ENCODE peak calls at places on chromosomes 11 and 22, in ten cellular contexts. One of them, this sample, is unnamed.

GRCh38 chr11:108693852-108694251 is 29.0 kb downstream of the DDX10 start:
- DNase-seq in A673: no peak
- DNase-seq in astrocyte: peak; percentile 75
- DNase-seq in B cell: no peak
- DNase-seq in posterior cingulate gyrus: no peak
- DNase-seq in mammary epithelial cell: peak; percentile 64
- DNase-seq in activated CD4-positive, alpha-beta T cell treated with anti-CD3 and anti-CD28 coated beads, Interleukin-2, amount 10 ng/mL, durations not matched to agents 7 days and 5 days: no peak
- DNase-seq in caudate nucleus: no peak
- DNase-seq in thoracic aorta: no peak
- DNase-seq in activated T-cell treated with anti-CD3 and anti-CD28 coated beads for 1 hour: no peak
- DNase-seq in this sample: no peak

GRCh38 chr11:58675344-58676155 is 53.1 kb downstream of the CNTF start:
- DNase-seq in thoracic aorta: peak; percentile 5
- DNase-seq in astrocyte: peak; percentile 16
- DNase-seq in mammary epithelial cell: peak; percentile 44
- DNase-seq in activated CD4-positive, alpha-beta T cell treated with anti-CD3 and anti-CD28 coated beads, Interleukin-2, amount 10 ng/mL, durations not matched to agents 7 days and 5 days: peak; percentile 76
- DNase-seq in activated T-cell treated with anti-CD3 and anti-CD28 coated beads for 1 hour: peak; percentile 69
- DNase-seq in caudate nucleus: peak; percentile 24
- DNase-seq in posterior cingulate gyrus: peak; percentile 79
- DNase-seq in A673: peak; percentile 75
- DNase-seq in B cell: peak; percentile 72
- DNase-seq in this sample: peak; percentile 77

GRCh38 chr22:45239378-45240136 is 1.1 kb downstream of the KIAA0930 start:
- DNase-seq in activated T-cell treated with anti-CD3 and anti-CD28 coated beads for 1 hour: no peak
- DNase-seq in A673: peak; percentile 31
- DNase-seq in thoracic aorta: no peak
- DNase-seq in caudate nucleus: no peak
- DNase-seq in posterior cingulate gyrus: no peak
- DNase-seq in B cell: no peak
- DNase-seq in astrocyte: no peak
- DNase-seq in activated CD4-positive, alpha-beta T cell treated with anti-CD3 and anti-CD28 coated beads, Interleukin-2, amount 10 ng/mL, durations not matched to agents 7 days and 5 days: no peak
- DNase-seq in mammary epithelial cell: no peak
- DNase-seq in this sample: no peak

GRCh38 chr11:129734654-129735053 is 81.0 kb upstream of the TMEM45B start:
- DNase-seq in thoracic aorta: no peak
- DNase-seq in activated CD4-positive, alpha-beta T cell treated with anti-CD3 and anti-CD28 coated beads, Interleukin-2, amount 10 ng/mL, durations not matched to agents 7 days and 5 days: no peak
- DNase-seq in A673: no peak
- DNase-seq in mammary epithelial cell: no peak
- DNase-seq in B cell: no peak
- DNase-seq in posterior cingulate gyrus: no peak
- DNase-seq in caudate nucleus: no peak
- DNase-seq in astrocyte: no peak
- DNase-seq in activated T-cell treated with anti-CD3 and anti-CD28 coated beads for 1 hour: no peak
- DNase-seq in this sample: no peak

GRCh38 chr11:110148775-110149744 is 55.9 kb downstream of the ZC3H12C start:
- DNase-seq in thoracic aorta: no peak
- DNase-seq in B cell: no peak
- DNase-seq in astrocyte: peak; percentile 87
- DNase-seq in mammary epithelial cell: peak; percentile 73
- DNase-seq in posterior cingulate gyrus: no peak
- DNase-seq in A673: peak; percentile 55
- DNase-seq in caudate nucleus: no peak
- DNase-seq in activated CD4-positive, alpha-beta T cell treated with anti-CD3 and anti-CD28 coated beads, Interleukin-2, amount 10 ng/mL, durations not matched to agents 7 days and 5 days: no peak
- DNase-seq in activated T-cell treated with anti-CD3 and anti-CD28 coated beads for 1 hour: no peak
- DNase-seq in this sample: no peak

GRCh38 chr11:24592342-24592741 is 95.5 kb downstream of the LUZP2 start:
- DNase-seq in activated T-cell treated with anti-CD3 and anti-CD28 coated beads for 1 hour: no peak
- DNase-seq in astrocyte: peak; percentile 30
- DNase-seq in activated CD4-positive, alpha-beta T cell treated with anti-CD3 and anti-CD28 coated beads, Interleukin-2, amount 10 ng/mL, durations not matched to agents 7 days and 5 days: no peak
- DNase-seq in thoracic aorta: no peak
- DNase-seq in mammary epithelial cell: no peak
- DNase-seq in posterior cingulate gyrus: no peak
- DNase-seq in A673: no peak
- DNase-seq in B cell: no peak
- DNase-seq in caudate nucleus: no peak
- DNase-seq in this sample: no peak

GRCh38 chr22:19105867-19106802 is 16.1 kb downstream of the DGCR2 start:
- DNase-seq in activated T-cell treated with anti-CD3 and anti-CD28 coated beads for 1 hour: peak; percentile 45
- DNase-seq in mammary epithelial cell: peak; percentile 30
- DNase-seq in caudate nucleus: no peak
- DNase-seq in B cell: no peak
- DNase-seq in posterior cingulate gyrus: no peak
- DNase-seq in activated CD4-positive, alpha-beta T cell treated with anti-CD3 and anti-CD28 coated beads, Interleukin-2, amount 10 ng/mL, durations not matched to agents 7 days and 5 days: peak; percentile 67
- DNase-seq in A673: no peak
- DNase-seq in thoracic aorta: no peak
- DNase-seq in astrocyte: no peak
- DNase-seq in this sample: no peak

GRCh38 chr11:46055371-46055770 is 65.9 kb downstream of the PHF21A start:
- DNase-seq in A673: no peak
- DNase-seq in B cell: no peak
- DNase-seq in mammary epithelial cell: no peak
- DNase-seq in astrocyte: peak; percentile 71
- DNase-seq in thoracic aorta: no peak
- DNase-seq in activated CD4-positive, alpha-beta T cell treated with anti-CD3 and anti-CD28 coated beads, Interleukin-2, amount 10 ng/mL, durations not matched to agents 7 days and 5 days: no peak
- DNase-seq in activated T-cell treated with anti-CD3 and anti-CD28 coated beads for 1 hour: no peak
- DNase-seq in caudate nucleus: no peak
- DNase-seq in posterior cingulate gyrus: no peak
- DNase-seq in this sample: no peak

GRCh38 chr22:23705358-23705757 is 14.5 kb downstream of the RGL4 start:
- DNase-seq in activated CD4-positive, alpha-beta T cell treated with anti-CD3 and anti-CD28 coated beads, Interleukin-2, amount 10 ng/mL, durations not matched to agents 7 days and 5 days: peak; percentile 21
- DNase-seq in posterior cingulate gyrus: no peak
- DNase-seq in activated T-cell treated with anti-CD3 and anti-CD28 coated beads for 1 hour: no peak
- DNase-seq in astrocyte: no peak
- DNase-seq in A673: no peak
- DNase-seq in B cell: no peak
- DNase-seq in mammary epithelial cell: peak; percentile 19
- DNase-seq in caudate nucleus: no peak
- DNase-seq in thoracic aorta: no peak
- DNase-seq in this sample: no peak

GRCh38 chr22:29480262-29480511 is 169 bp downstream of the NEFH start:
- DNase-seq in mammary epithelial cell: no peak
- DNase-seq in activated T-cell treated with anti-CD3 and anti-CD28 coated beads for 1 hour: no peak
- DNase-seq in caudate nucleus: no peak
- DNase-seq in B cell: no peak
- DNase-seq in thoracic aorta: no peak
- DNase-seq in astrocyte: no peak
- DNase-seq in posterior cingulate gyrus: no peak
- DNase-seq in activated CD4-positive, alpha-beta T cell treated with anti-CD3 and anti-CD28 coated beads, Interleukin-2, amount 10 ng/mL, durations not matched to agents 7 days and 5 days: no peak
- DNase-seq in A673: no peak
- DNase-seq in this sample: no peak

GRCh38 chr11:121467965-121468364 is 15.2 kb upstream of the SORL1-AS1 start:
- DNase-seq in mammary epithelial cell: peak; percentile 39
- DNase-seq in B cell: peak; percentile 47
- DNase-seq in activated CD4-positive, alpha-beta T cell treated with anti-CD3 and anti-CD28 coated beads, Interleukin-2, amount 10 ng/mL, durations not matched to agents 7 days and 5 days: peak; percentile 83
- DNase-seq in astrocyte: peak; percentile 22
- DNase-seq in caudate nucleus: no peak
- DNase-seq in posterior cingulate gyrus: no peak
- DNase-seq in A673: no peak
- DNase-seq in activated T-cell treated with anti-CD3 and anti-CD28 coated beads for 1 hour: peak; percentile 52
- DNase-seq in thoracic aorta: no peak
- DNase-seq in this sample: no peak